ENCODE peak calls at places on chromosome 17, in five cellular contexts. K is A549, D is heart right ventricle, L is astrocyte of the cerebellum, X is lower lobe of right lung. Q is an unnamed sample.

GRCh38 chr17:80600586-80600985 is 55.9 kb downstream of the RPTOR start:
- DNase-seq in L (no peak), X (no peak), K (no peak), D (no peak), Q (no peak)

GRCh38 chr17:51154176-51154575 is 817 bp downstream of the NME1 start:
- DNase-seq in L (no peak), X (no peak), K (no peak), D (no peak), Q (no peak)

GRCh38 chr17:50111687-50112655 is 16.8 kb downstream of the PDK2 start:
- DNase-seq in X (no peak), D (peak), K (no peak), L (no peak), Q (no peak)

GRCh38 chr17:21176996-21177395 is 37.0 kb downstream of the TMEM11 start:
- DNase-seq in D (no peak), L (no peak), X (no peak), K (no peak), Q (no peak)

GRCh38 chr17:43068570-43069367 is 43.7 kb downstream of the RND2 start:
- DNase-seq in D (no peak), L (no peak), X (no peak), K (no peak), Q (no peak)

GRCh38 chr17:280901-281300 is 71.7 kb downstream of the RPH3AL start:
- DNase-seq in K (no peak), X (peak), D (no peak), L (no peak), Q (peak)

GRCh38 chr17:40265337-40265736 is 22.3 kb upstream of the CDC6 start:
- DNase-seq in L (no peak), K (no peak), D (no peak), X (no peak), Q (no peak)

GRCh38 chr17:80512233-80512632 is 32.4 kb upstream of the RPTOR start:
- DNase-seq in X (no peak), D (no peak), K (peak), L (peak), Q (no peak)

GRCh38 chr17:51739245-51739886 is 419.1 kb downstream of the CA10 start:
- DNase-seq in K (no peak), X (no peak), L (no peak), D (no peak), Q (no peak)

GRCh38 chr17:68533887-68534700 is 21.9 kb downstream of the PRKAR1A start:
- DNase-seq in K (no peak), L (peak), X (no peak), D (no peak), Q (no peak)

GRCh38 chr17:44400226-44400847 is 10.9 kb upstream of the ITGA2B start:
- DNase-seq in X (no peak), L (peak), D (no peak), K (peak), Q (no peak)

GRCh38 chr17:43401293-43401692 is 2.5 kb downstream of the ARL4D start:
- DNase-seq in X (no peak), K (peak), D (no peak), L (no peak), Q (no peak)

GRCh38 chr17:43697937-43698336 is 36.2 kb upstream of the MEOX1 start:
- DNase-seq in X (no peak), L (no peak), K (no peak), D (no peak), Q (no peak)

GRCh38 chr17:78226055-78226751 is 5.2 kb upstream of the TMEM235 start:
- DNase-seq in D (no peak), X (no peak), K (no peak), L (no peak), Q (no peak)

GRCh38 chr17:79007504-79008381 is 1.8 kb downstream of the CANT1 start:
- DNase-seq in L (no peak), X (no peak), K (no peak), D (no peak), Q (no peak)

GRCh38 chr17:55769625-55770000 is 18.8 kb downstream of the PCTP start:
- DNase-seq in D (no peak), K (no peak), X (no peak), L (no peak), Q (no peak)

GRCh38 chr17:42683407-42684031 is 1.2 kb downstream of the CNTNAP1 start:
- DNase-seq in L (no peak), D (no peak), X (peak), K (no peak), Q (no peak)

GRCh38 chr17:49994085-49995054 is 654 bp downstream of the DLX3 start:
- DNase-seq in D (no peak), L (no peak), X (peak), K (no peak), Q (no peak)

GRCh38 chr17:55527520-55528118 is 16.4 kb upstream of the SMIM36 start:
- DNase-seq in D (peak), K (peak), X (no peak), L (peak), Q (no peak)

GRCh38 chr17:10114931-10115535 is 83.4 kb downstream of the GAS7 start:
- DNase-seq in L (peak), K (peak), X (peak), D (peak), Q (no peak)

GRCh38 chr17:44884941-44885340 is 14.3 kb downstream of the EFTUD2 start:
- DNase-seq in L (no peak), D (no peak), X (no peak), K (no peak), Q (no peak)

GRCh38 chr17:75908201-75908600 is 3.5 kb upstream of the MRPL38 start:
- DNase-seq in L (no peak), X (peak), D (peak), K (no peak), Q (no peak)

GRCh38 chr17:50431219-50431618 is 5.2 kb downstream of the ACSF2 start:
- DNase-seq in K (no peak), D (no peak), L (no peak), X (no peak), Q (no peak)

GRCh38 chr17:1830288-1830687 is 483 bp downstream of the RPA1 start:
- DNase-seq in D (no peak), L (no peak), X (no peak), K (peak), Q (no peak)

GRCh38 chr17:82985973-82986372 is 93.4 kb upstream of the METRNL start:
- DNase-seq in X (peak), K (no peak), L (peak), D (no peak), Q (peak)

GRCh38 chr17:14755002-14755401 is 454.1 kb downstream of the HS3ST3B1 start:
- DNase-seq in D (no peak), L (no peak), K (no peak), X (no peak), Q (no peak)

GRCh38 chr17:36641877-36642845 is 40.8 kb downstream of the MRM1 start:
- DNase-seq in L (no peak), D (no peak), X (no peak), K (peak), Q (no peak)

GRCh38 chr17:67217446-67217845 is 27.6 kb downstream of the HELZ start:
- DNase-seq in K (no peak), D (no peak), L (no peak), X (no peak), Q (no peak)

GRCh38 chr17:11952610-11953009 is 44.7 kb downstream of the ZNF18 start:
- DNase-seq in K (no peak), X (no peak), D (no peak), L (no peak), Q (no peak)

GRCh38 chr17:44000141-44000860 is 4.1 kb upstream of the NAGS start:
- DNase-seq in K (no peak), D (no peak), L (no peak), X (no peak), Q (no peak)

GRCh38 chr17:63070031-63070430 is 104.0 kb downstream of the TANC2 start:
- DNase-seq in D (no peak), X (no peak), L (no peak), K (no peak), Q (no peak)

GRCh38 chr17:63075969-63076368 is 109.9 kb downstream of the TANC2 start:
- DNase-seq in X (no peak), L (no peak), D (no peak), K (no peak), Q (no peak)

GRCh38 chr17:63066158-63066808 is 100.2 kb downstream of the TANC2 start:
- DNase-seq in L (no peak), K (no peak), D (no peak), X (no peak), Q (no peak)

GRCh38 chr17:63069245-63069644 is 103.2 kb downstream of the TANC2 start:
- DNase-seq in X (no peak), K (no peak), L (no peak), D (no peak), Q (no peak)

DNA sequence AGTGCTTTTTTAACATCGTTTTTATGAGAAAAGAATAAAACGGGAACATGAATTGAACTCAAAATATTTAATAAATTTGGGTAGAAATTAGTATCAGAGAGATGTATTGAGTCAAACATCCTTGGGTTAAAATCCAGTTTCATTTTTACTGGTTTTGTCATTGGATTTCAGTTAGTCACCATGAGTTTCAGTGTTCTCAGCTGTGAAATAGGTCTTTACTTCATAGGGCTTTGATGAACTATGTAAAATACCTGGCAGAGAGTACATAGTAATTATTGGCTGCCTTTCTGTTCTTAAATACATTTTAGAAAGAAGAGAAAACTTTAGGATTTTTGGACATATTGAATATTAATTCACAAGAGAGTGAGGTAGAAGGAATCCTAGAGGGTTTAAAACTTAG is 105.8 kb downstream of the TANC2 start:
- DNase-seq in D (no peak), L (no peak), K (no peak), X (no peak), Q (no peak)
- TF ChIP-seq CTCF in D (no peak), L (no peak), K (no peak), X (no peak), Q (no peak)

DNA sequence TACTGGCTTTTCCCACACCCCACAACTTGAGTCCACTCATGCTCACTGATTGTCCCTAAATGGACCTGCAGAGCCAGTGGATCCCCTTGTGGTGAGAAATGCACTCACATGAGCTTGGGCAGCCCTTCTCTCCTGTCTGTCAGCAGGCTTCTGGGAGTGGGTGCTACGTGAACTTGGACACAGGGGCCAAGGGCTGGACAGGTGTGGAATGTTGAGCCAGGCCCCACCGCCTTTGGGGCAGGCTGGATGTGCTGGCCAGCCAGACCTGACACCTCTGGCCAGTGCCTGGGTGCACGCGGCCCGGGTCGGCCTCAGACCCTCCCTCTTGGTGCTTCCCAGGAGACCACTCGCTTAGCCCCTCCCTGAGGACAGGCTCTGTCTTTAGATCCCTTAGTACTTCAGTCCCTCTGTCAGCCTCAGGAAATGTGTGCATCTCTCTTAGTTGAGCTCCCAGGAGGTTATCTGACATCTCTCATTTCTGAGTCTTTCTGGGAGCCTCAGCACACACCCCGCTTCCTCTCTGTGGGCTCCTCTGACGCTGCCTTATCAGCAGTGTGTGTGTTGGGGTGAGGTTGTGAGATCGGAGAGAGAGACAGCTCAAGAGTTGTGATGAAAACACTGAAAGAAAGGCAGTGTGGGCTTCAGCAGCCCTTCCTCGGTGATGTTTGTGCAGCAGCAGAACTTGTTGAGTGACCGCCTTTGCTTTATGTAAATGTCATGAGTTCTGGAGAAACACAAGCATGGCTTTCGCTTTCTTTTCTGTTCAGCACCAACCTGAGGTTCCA is 117.0 kb downstream of the RAB11FIP4 start:
- DNase-seq in L (no peak), D (no peak), X (no peak), K (peak), Q (no peak)
- TF ChIP-seq CTCF in L (peak), D (peak), X (peak), K (no peak), Q (peak)

GRCh38 chr17:8160741-8161221 is 2.0 kb downstream of the VAMP2 start:
- DNase-seq in D (no peak), X (peak), L (no peak), K (no peak), Q (no peak)

GRCh38 chr17:8158267-8159031 is 4.3 kb downstream of the VAMP2 start:
- DNase-seq in L (peak), X (peak), K (peak), D (peak), Q (peak)

GRCh38 chr17:8159032-8159400 is 3.7 kb downstream of the VAMP2 start:
- DNase-seq in K (no peak), X (no peak), D (no peak), L (no peak), Q (no peak)

GRCh38 chr17:8160224-8160577 is 2.5 kb downstream of the VAMP2 start:
- DNase-seq in D (no peak), L (no peak), X (no peak), K (no peak), Q (no peak)

DNA sequence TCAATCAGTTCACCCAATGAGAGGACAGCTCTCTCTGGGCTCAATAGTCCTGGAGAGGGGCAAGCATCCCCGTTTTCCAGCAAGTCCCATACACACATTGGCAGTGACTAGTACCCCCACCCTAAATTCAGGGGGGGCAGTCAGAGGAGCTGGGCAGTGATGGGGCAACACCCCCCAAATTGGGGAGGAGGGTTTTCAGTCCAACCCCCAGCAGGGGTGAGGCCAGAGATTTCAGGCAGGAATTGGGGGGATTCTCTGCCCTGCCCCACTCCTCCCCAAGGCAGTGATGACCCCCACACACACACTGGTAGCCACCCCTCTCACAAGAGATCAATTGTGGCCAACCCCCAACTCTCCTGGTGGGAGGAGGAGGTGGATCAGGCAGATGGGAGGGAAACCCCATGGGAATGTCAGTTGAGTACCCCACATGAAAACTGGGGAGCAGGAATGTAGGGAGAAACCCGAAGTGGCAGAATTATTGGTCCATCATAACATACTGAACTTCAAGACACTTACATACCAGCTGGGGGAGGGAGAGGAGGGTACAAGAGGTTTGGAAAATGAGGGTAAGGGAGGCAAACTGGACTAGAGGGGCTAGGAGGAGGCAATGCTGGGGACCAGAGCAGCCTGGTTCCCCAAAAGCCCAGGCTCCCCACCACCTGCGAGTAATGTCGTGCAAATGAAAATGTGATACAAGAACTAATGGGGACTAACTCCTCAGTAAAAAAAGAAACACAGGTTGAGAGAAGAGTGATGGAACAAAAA is 3.1 kb downstream of the VAMP2 start:
- DNase-seq in K (no peak), L (no peak), X (peak), D (no peak), Q (no peak)
- TF ChIP-seq CTCF in K (no peak), L (no peak), X (no peak), D (no peak), Q (no peak)

DNA sequence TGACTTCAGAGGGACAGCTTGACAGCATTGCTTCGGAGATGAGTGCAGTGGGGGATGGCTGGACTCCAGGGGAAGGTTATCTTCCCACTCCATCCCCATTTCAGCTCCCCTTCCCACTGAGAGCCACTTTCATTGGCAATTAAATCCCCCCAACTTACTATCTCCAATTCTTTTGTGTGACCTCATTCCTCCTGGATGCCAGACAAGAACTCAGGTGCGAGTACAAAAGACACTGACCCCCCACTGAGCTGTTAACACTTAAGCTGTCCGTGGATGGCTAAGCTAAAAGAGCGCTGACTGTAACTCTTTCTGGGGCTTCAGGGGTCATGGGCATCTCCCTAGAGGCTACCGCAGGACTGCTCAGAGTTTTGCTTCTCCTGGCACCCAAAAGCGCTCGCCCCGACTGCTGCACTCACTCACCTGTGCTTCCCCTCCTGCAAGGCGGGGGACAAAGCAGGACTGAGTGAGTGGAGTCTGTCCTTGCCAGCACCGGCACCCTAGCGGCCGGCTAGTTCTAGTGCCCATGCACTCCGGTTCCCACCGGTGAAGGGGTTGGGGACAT is 44.8 kb upstream of the FBXO47 start:
- DNase-seq in D (no peak), L (no peak), K (peak), X (no peak), Q (no peak)
- TF ChIP-seq CTCF in D (no peak), L (no peak), K (no peak), X (no peak), Q (peak)

GRCh38 chr17:61392679-61393078 is 7.0 kb upstream of the TBX2 start:
- DNase-seq in L (no peak), X (no peak), K (no peak), D (no peak), Q (no peak)

GRCh38 chr17:61394630-61395408 is 4.8 kb upstream of the TBX2 start:
- DNase-seq in D (no peak), K (no peak), L (no peak), X (peak), Q (no peak)

GRCh38 chr17:61391595-61392291 is 7.9 kb upstream of the TBX2 start:
- DNase-seq in K (no peak), X (no peak), D (no peak), L (no peak), Q (no peak)

GRCh38 chr17:61393904-61394629 is 5.6 kb upstream of the TBX2 start:
- DNase-seq in K (no peak), X (peak), D (no peak), L (no peak), Q (no peak)

DNA sequence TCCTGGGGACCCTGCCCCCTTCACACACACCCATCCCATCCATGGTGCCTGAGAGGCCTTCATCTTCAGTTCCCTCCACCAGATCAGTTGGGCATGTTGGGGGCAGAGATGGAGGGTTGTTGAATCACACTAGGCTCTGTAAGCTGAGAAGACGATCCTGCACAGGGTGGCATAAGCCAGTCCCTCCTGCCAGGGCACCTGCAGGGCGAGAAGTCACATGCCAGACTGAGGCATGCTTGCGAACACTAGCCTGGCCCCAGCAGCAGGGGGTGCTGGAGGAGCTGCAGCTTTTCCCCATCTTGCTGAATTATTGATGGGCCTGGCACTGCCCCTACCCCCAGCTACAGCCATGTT is 6.1 kb upstream of the TBX2 start:
- DNase-seq in X (no peak), K (no peak), L (no peak), D (no peak), Q (no peak)
- TF ChIP-seq CTCF in X (peak), K (peak), L (peak), D (no peak), Q (peak)

GRCh38 chr17:57145347-57145746 is 60.3 kb downstream of the AKAP1 start:
- DNase-seq in X (no peak), D (no peak), K (no peak), L (no peak), Q (no peak)

GRCh38 chr17:57144567-57144966 is 59.5 kb downstream of the AKAP1 start:
- DNase-seq in X (no peak), L (no peak), D (no peak), K (no peak), Q (no peak)

GRCh38 chr17:57143919-57144318 is 58.9 kb downstream of the AKAP1 start:
- DNase-seq in D (no peak), K (no peak), L (no peak), X (no peak), Q (no peak)

GRCh38 chr17:57142925-57143324 is 57.9 kb downstream of the AKAP1 start:
- DNase-seq in L (no peak), K (no peak), X (no peak), D (peak), Q (no peak)

GRCh38 chr17:57143341-57143740 is 58.3 kb downstream of the AKAP1 start:
- DNase-seq in X (no peak), D (no peak), K (no peak), L (no peak), Q (no peak)
- TF ChIP-seq CTCF in X (no peak), D (no peak), K (no peak), L (no peak), Q (no peak)